ENCODE peak calls at places on chromosomes 16 and 17, in seven cellular contexts. W is endothelial cell, N is esophagus squamous epithelium, I is endodermal cell, D is heart left ventricle, U is retinal pigment epithelial cell, C is Caco-2. P is an unnamed sample.

GRCh38 chr17:3998436-3998835 is 34.2 kb upstream of the ATP2A3 start:
- DNase-seq in W (no peak), I (no peak), N (no peak), C (no peak), D (no peak), U (no peak), P (no peak)

GRCh38 chr17:81004336-81005015 is 12.8 kb downstream of the CHMP6 start:
- DNase-seq in D (peak; percentile 15), U (no peak), W (no peak), I (no peak), C (no peak), N (no peak), P (peak; percentile 78)

GRCh38 chr16:10940501-10941079 is 1.7 kb downstream of the DEXI start:
- DNase-seq in U (no peak), W (no peak), N (no peak), C (no peak), I (no peak), D (peak; percentile 42), P (peak; percentile 17)

GRCh38 chr17:83182620-83183063 is 103.2 kb downstream of the METRNL start:
- DNase-seq in W (no peak), N (no peak), C (no peak), I (peak; percentile 50), U (no peak), D (peak; percentile 74), P (no peak)

GRCh38 chr17:81523139-81524062 is 4.8 kb upstream of the FSCN2 start:
- DNase-seq in N (no peak), W (peak; percentile 66), C (peak; percentile 57), I (peak; percentile 95), U (no peak), D (peak; percentile 78), P (no peak)

GRCh38 chr17:47950448-47950847 is 7.2 kb downstream of the PRR15L start:
- DNase-seq in C (no peak), U (no peak), W (no peak), D (no peak), N (no peak), I (no peak), P (no peak)

GRCh38 chr16:66858740-66859396 is 14.7 kb downstream of the CA7 start:
- DNase-seq in W (no peak), I (peak; percentile 28), D (peak; percentile 87), U (no peak), N (no peak), C (no peak), P (no peak)

GRCh38 chr16:64153718-64154117 is 968.1 kb downstream of the CDH11 start:
- DNase-seq in C (no peak), I (no peak), W (no peak), D (no peak), N (no peak), U (no peak), P (no peak)

GRCh38 chr17:48544356-48545021 is 420 bp downstream of the HOXB2 start:
- DNase-seq in N (no peak), C (no peak), W (peak; percentile 45), U (no peak), D (peak; percentile 87), I (peak; percentile 90), P (peak; percentile 69)

GRCh38 chr16:11049396-11050059 is 105.2 kb downstream of the CLEC16A start:
- DNase-seq in I (peak; percentile 66), C (peak; percentile 27), N (no peak), U (peak; percentile 8), D (no peak), W (no peak), P (peak; percentile 30)

GRCh38 chr17:33370384-33370783 is 77.3 kb upstream of the ASIC2 start:
- DNase-seq in U (no peak), W (no peak), D (no peak), I (peak; percentile 91), N (no peak), C (no peak), P (no peak)

GRCh38 chr17:35932576-35932975 is 2.0 kb upstream of the RDM1 start:
- DNase-seq in U (no peak), I (no peak), N (no peak), W (no peak), C (no peak), D (no peak), P (no peak)

GRCh38 chr16:66911112-66911511 is 7.6 kb downstream of the CDH16 start:
- DNase-seq in W (no peak), D (no peak), C (no peak), U (no peak), I (no peak), N (no peak), P (no peak)

GRCh38 chr16:10765772-10766171 is 22.1 kb downstream of the NUBP1 start:
- DNase-seq in C (no peak), D (no peak), I (no peak), U (no peak), W (no peak), N (no peak), P (peak; percentile 60)

GRCh38 chr16:4962716-4963115 is 4.6 kb downstream of the SEC14L5 start:
- DNase-seq in D (no peak), I (no peak), N (no peak), U (no peak), C (no peak), W (no peak), P (no peak)

GRCh38 chr17:69743091-69743490 is 328.6 kb downstream of the MAP2K6 start:
- DNase-seq in C (no peak), W (no peak), U (no peak), I (peak; percentile 42), D (no peak), N (no peak), P (no peak)

GRCh38 chr17:57808882-57809281 is 41.0 kb downstream of the MRPS23 start:
- DNase-seq in W (no peak), C (no peak), N (no peak), D (no peak), U (no peak), I (peak; percentile 7), P (no peak)

GRCh38 chr17:80264048-80264792 is 3.6 kb downstream of the RNF213 start:
- DNase-seq in C (no peak), N (no peak), W (no peak), I (peak; percentile 48), U (no peak), D (no peak), P (peak; percentile 85)

GRCh38 chr16:11361043-11361442 is 15.8 kb downstream of the RMI2 start:
- DNase-seq in U (no peak), W (no peak), C (no peak), N (no peak), I (no peak), D (no peak), P (no peak)

GRCh38 chr17:50204431-50204830 is 3.0 kb upstream of the COL1A1 start:
- DNase-seq in D (no peak), I (no peak), C (no peak), W (no peak), U (no peak), N (no peak), P (no peak)

GRCh38 chr17:1082579-1082978 is 85.7 kb downstream of the TIMM22 start:
- DNase-seq in W (no peak), U (no peak), C (no peak), I (no peak), N (no peak), D (no peak), P (no peak)

GRCh38 chr17:4483012-4483840 is 15.5 kb upstream of the SPNS2 start:
- DNase-seq in D (no peak), U (no peak), W (no peak), I (peak; percentile 88), C (no peak), N (no peak), P (no peak)

GRCh38 chr16:22161999-22162657 is at the start of gene SDR42E2:
- DNase-seq in D (no peak), C (peak; percentile 32), N (no peak), I (peak; percentile 91), U (no peak), W (peak; percentile 16), P (peak; percentile 42)

GRCh38 chr16:2483939-2484897 is 9.3 kb downstream of the TBC1D24 start:
- DNase-seq in C (no peak), N (no peak), I (no peak), U (no peak), D (no peak), W (no peak), P (no peak)

GRCh38 chr16:24723663-24724062 is 5.8 kb upstream of the TNRC6A start:
- DNase-seq in W (no peak), C (no peak), I (no peak), N (no peak), U (no peak), D (no peak), P (no peak)

GRCh38 chr17:79829004-79829403 is 10.2 kb downstream of the CBX4 start:
- DNase-seq in C (no peak), U (no peak), N (no peak), I (no peak), D (no peak), W (no peak), P (no peak)

GRCh38 chr16:79542196-79542859 is 58.2 kb downstream of the MAF start:
- DNase-seq in W (no peak), N (no peak), D (peak; percentile 91), U (no peak), C (no peak), I (no peak), P (no peak)

GRCh38 chr16:23321206-23321875 is 19.2 kb downstream of the SCNN1B start:
- DNase-seq in I (no peak), D (no peak), C (no peak), W (no peak), U (no peak), N (no peak), P (no peak)

GRCh38 chr17:44956076-44956475 is 8.5 kb upstream of the KIF18B start:
- DNase-seq in N (no peak), U (no peak), D (no peak), C (no peak), I (peak; percentile 38), W (no peak), P (no peak)

GRCh38 chr17:53950207-53950857 is 127.6 kb downstream of the KIF2B start:
- DNase-seq in D (no peak), C (peak; percentile 55), N (no peak), I (peak; percentile 85), W (peak; percentile 27), U (no peak), P (no peak)
- TF ChIP-seq CTCF in D (no peak), C (peak; percentile 67), N (no peak), I (peak; percentile 81), W (peak; percentile 30), U (no peak), P (no peak)

GRCh38 chr16:72008424-72009216 is at the start of gene DHODH:
- DNase-seq in I (peak; percentile 99), W (peak; percentile 97), U (peak; percentile 91), C (peak; percentile 100), N (peak; percentile 87), D (peak; percentile 99), P (peak; percentile 99)
- TF ChIP-seq CTCF in I (no peak), W (no peak), U (no peak), C (peak; percentile 14), N (no peak), D (no peak), P (no peak)

DNA sequence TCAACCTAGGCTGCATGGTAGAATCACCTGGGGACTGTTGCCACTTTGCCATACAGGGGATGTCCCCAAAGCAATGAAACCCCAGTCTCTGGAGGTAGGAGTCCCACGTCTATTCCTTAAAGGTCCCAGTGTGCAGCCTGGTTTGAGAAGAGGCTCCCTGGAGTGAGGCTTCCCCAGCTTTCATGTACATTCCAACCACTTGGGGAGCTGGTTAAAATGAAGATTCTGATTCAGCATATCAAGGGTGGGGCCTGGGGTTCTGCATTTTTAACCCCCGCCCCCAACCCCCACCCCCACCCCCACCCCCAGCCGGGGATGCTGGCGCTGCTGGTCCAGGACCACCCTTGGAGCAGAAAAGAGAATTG is 241.2 kb downstream of the FOXL1 start:
- DNase-seq in W (no peak), U (no peak), D (no peak), I (no peak), C (no peak), N (no peak), P (no peak)
- TF ChIP-seq CTCF in W (no peak), U (peak; percentile 41), D (peak; percentile 23), I (peak; percentile 67), C (peak; percentile 4), N (no peak), P (no peak)

GRCh38 chr16:85446846-85447656 is 166.1 kb upstream of the GSE1 start:
- DNase-seq in N (no peak), D (no peak), C (no peak), I (no peak), W (no peak), U (no peak), P (peak; percentile 17)
- TF ChIP-seq CTCF in N (no peak), D (no peak), C (no peak), I (no peak), W (no peak), U (no peak), P (no peak)

P was measured in activated CD8-positive, alpha-beta T cell treated with anti-CD3 and anti-CD28 coated beads for 36 hours.